ENCODE peak calls at places on chromosomes 4 and X, in nine cellular contexts. N is cardiac muscle cell; G is body of pancreas; V is stimulated activated CD8-positive, alpha-beta memory T cell treated with anti-CD3 and anti-CD28 coated beads, Interleukin-2, amount 100 ng/mL, for 1 hour; R is activated naive CD4-positive, alpha-beta T cell treated with Interleukin-2 at 50 U/mL for 16 hours; U is amygdala; L is Peyer's patch; S is foreskin keratinocyte; T is A549. H is an unnamed sample.
A peak's percentile ranks its signal among the peaks of the same experiment; 100 is the strongest.

GRCh38 chr4:132266374-132266773 is 882.7 kb upstream of the PCDH10 start:
- DNase-seq in U (no peak), V (no peak), N (no peak), G (no peak), L (no peak), R (no peak), S (no peak), T (no peak), H (no peak)

GRCh38 chr4:25090516-25090915 is 59.8 kb upstream of the LGI2 start:
- DNase-seq in V (no peak), S (no peak), N (no peak), L (no peak), U (no peak), T (no peak), R (no peak), G (no peak), H (no peak)

GRCh38 chrX:143472334-143472938 is 44.8 kb downstream of the SPANXN3 start:
- DNase-seq in G (no peak), U (no peak), V (no peak), N (no peak), S (no peak), L (no peak), T (no peak), R (no peak), H (no peak)

GRCh38 chr4:120009731-120010130 is 56.9 kb downstream of the MAD2L1 start:
- DNase-seq in T (no peak), L (no peak), R (no peak), S (peak; percentile 57), G (no peak), V (no peak), U (no peak), N (peak; percentile 3), H (no peak)

GRCh38 chr4:6147441-6147840 is 52.9 kb downstream of the JAKMIP1 start:
- DNase-seq in R (no peak), N (no peak), U (no peak), L (no peak), V (no peak), G (no peak), S (no peak), T (no peak), H (peak; percentile 50)

GRCh38 chrX:16186380-16187007 is 19.2 kb downstream of the MAGEB17 start:
- DNase-seq in R (no peak), L (no peak), U (no peak), S (no peak), V (no peak), G (no peak), T (no peak), N (no peak), H (no peak)

GRCh38 chr4:51843309-51844156 is 580 bp downstream of the DCUN1D4 start:
- DNase-seq in S (no peak), L (peak; percentile 61), T (peak; percentile 58), G (peak; percentile 70), V (peak; percentile 14), U (peak; percentile 82), R (peak; percentile 65), N (peak; percentile 76), H (peak; percentile 86)

GRCh38 chrX:20863649-20864048 is 510.6 kb upstream of the CNKSR2 start:
- DNase-seq in S (peak; percentile 28), V (no peak), L (no peak), T (no peak), N (no peak), R (no peak), G (no peak), U (no peak), H (no peak)

GRCh38 chr4:71775449-71775848 is 8.4 kb downstream of the GC start:
- DNase-seq in U (no peak), N (no peak), L (no peak), R (no peak), T (no peak), V (no peak), G (no peak), S (no peak), H (no peak)

GRCh38 chrX:13763489-13763888 is 28.9 kb downstream of the OFD1 start:
- DNase-seq in V (no peak), T (no peak), G (peak; percentile 40), N (no peak), S (no peak), R (no peak), U (peak; percentile 60), L (no peak), H (peak; percentile 77)

GRCh38 chr4:84401669-84402068 is 97.4 kb downstream of the NKX6-1 start:
- DNase-seq in N (no peak), V (no peak), G (peak; percentile 69), L (no peak), U (no peak), S (no peak), T (peak; percentile 2), R (no peak), H (no peak)

GRCh38 chr4:174278467-174278866 is 5.0 kb downstream of the FBXO8 start:
- DNase-seq in L (no peak), N (no peak), U (no peak), G (no peak), T (no peak), S (no peak), V (no peak), R (no peak), H (no peak)

GRCh38 chrX:50627696-50628095 is 157.1 kb upstream of the DGKK start:
- DNase-seq in L (no peak), T (no peak), G (no peak), V (no peak), N (no peak), U (no peak), R (no peak), S (no peak), H (no peak)

GRCh38 chr4:141247430-141247780 is 26.7 kb downstream of the ZNF330 start:
- DNase-seq in U (no peak), N (no peak), S (no peak), L (no peak), V (no peak), R (no peak), G (no peak), T (no peak), H (no peak)

GRCh38 chrX:45806410-45807121 is 605.9 kb upstream of the DIPK2B start:
- DNase-seq in U (no peak), G (no peak), L (peak; percentile 33), R (peak; percentile 46), V (no peak), S (peak; percentile 31), T (peak; percentile 31), N (peak; percentile 90), H (no peak)

GRCh38 chrX:39855748-39856129 is 242.0 kb downstream of the BCOR start:
- DNase-seq in S (no peak), G (no peak), N (peak; percentile 26), V (peak; percentile 56), T (peak; percentile 12), L (peak; percentile 66), R (peak; percentile 84), U (no peak), H (no peak)

GRCh38 chr4:108544504-108544903 is 75.9 kb upstream of the RPL34 start:
- DNase-seq in R (no peak), G (no peak), V (no peak), S (peak; percentile 85), T (peak; percentile 2), U (no peak), N (peak; percentile 32), L (no peak), H (no peak)

H was measured in cardiac septum.